ENCODE peak calls at places on chromosomes 12 and 14, in eight cellular contexts. J, Z, I, B, Q, W, X and N are unnamed samples.

GRCh38 chr14:54803926-54804719 is 98.5 kb downstream of the GCH1 start:
- DNase-seq in Q (no peak), X (no peak), W (no peak), J (no peak), B (no peak), I (no peak), Z (peak), N (no peak)

GRCh38 chr12:68259318-68259940 is 6.0 kb upstream of the IL22 start:
- DNase-seq in J (peak), Q (peak), I (peak), B (no peak), X (no peak), Z (peak), W (no peak), N (peak)

GRCh38 chr12:27034607-27035293 is 12.4 kb downstream of the MED21 start:
- DNase-seq in X (no peak), Z (no peak), B (no peak), J (no peak), W (no peak), Q (no peak), I (no peak), N (no peak)

GRCh38 chr12:131642771-131643170 is 68.1 kb upstream of the SFSWAP start:
- DNase-seq in X (no peak), W (no peak), Z (no peak), B (no peak), I (no peak), Q (no peak), J (peak), N (no peak)

GRCh38 chr12:53726946-53727309 is 324 bp downstream of the CALCOCO1 start:
- DNase-seq in Z (peak), Q (no peak), X (no peak), B (peak), J (peak), W (no peak), I (no peak), N (peak)

GRCh38 chr14:55309761-55310365 is 38.6 kb downstream of the FBXO34 start:
- DNase-seq in J (no peak), Q (no peak), I (no peak), W (no peak), X (no peak), B (no peak), Z (no peak), N (no peak)

GRCh38 chr12:122116707-122117535 is 38.4 kb downstream of the MLXIP start:
- DNase-seq in J (no peak), Q (no peak), Z (no peak), I (no peak), B (no peak), X (no peak), W (no peak), N (no peak)

GRCh38 chr12:32051511-32052299 is 54.9 kb upstream of the BICD1 start:
- DNase-seq in B (peak), J (peak), X (no peak), Q (peak), W (no peak), Z (peak), I (no peak), N (peak)

GRCh38 chr12:128807161-128807724 is 16.5 kb downstream of the SLC15A4 start:
- DNase-seq in B (peak), W (no peak), I (no peak), Z (no peak), J (peak), Q (no peak), X (no peak), N (no peak)